ENCODE peak calls at places on chromosomes 12 and 14, in four cellular contexts. F, H, Y and K are unnamed samples.

GRCh38 chr12:112198120-112198733 is 72.9 kb downstream of the TRAFD1 start:
- DNase-seq in Y (peak; percentile 85), F (peak; percentile 70), H (peak; percentile 19), K (peak; percentile 78)

GRCh38 chr14:65471038-65471878 is 58.7 kb downstream of the FUT8 start:
- DNase-seq in F (no peak), H (no peak), Y (peak; percentile 28), K (no peak)

GRCh38 chr14:38405851-38406630 is 150.1 kb upstream of the CLEC14A start:
- DNase-seq in H (peak; percentile 53), Y (peak; percentile 60), F (peak; percentile 60), K (no peak)

GRCh38 chr12:119988788-119989618 is at the start of gene BICDL1:
- DNase-seq in F (peak; percentile 67), Y (peak; percentile 99), H (peak; percentile 11), K (peak; percentile 97)

GRCh38 chr12:56411781-56412639 is 37.2 kb downstream of the TIMELESS start:
- DNase-seq in H (no peak), F (no peak), Y (no peak), K (no peak)

GRCh38 chr14:59101441-59101840 is 87.0 kb upstream of the DAAM1 start:
- DNase-seq in Y (no peak), H (peak; percentile 96), F (no peak), K (no peak)

GRCh38 chr14:59303216-59303615 is 114.7 kb downstream of the DAAM1 start:
- DNase-seq in F (peak; percentile 69), H (peak; percentile 72), Y (no peak), K (no peak)

GRCh38 chr12:117686911-117687377 is 281.8 kb downstream of the KSR2 start:
- DNase-seq in Y (no peak), H (peak; percentile 87), F (peak; percentile 91), K (peak; percentile 36)

GRCh38 chr14:105395538-105395854 is 2.8 kb upstream of the TEX22 start:
- DNase-seq in H (no peak), F (no peak), Y (no peak), K (no peak)

GRCh38 chr14:104184911-104185499 is 46.6 kb downstream of the KIF26A start:
- DNase-seq in Y (no peak), F (no peak), H (no peak), K (peak; percentile 52)

GRCh38 chr14:72611956-72612500 is 281.9 kb downstream of the DPF3 start:
- DNase-seq in F (no peak), Y (no peak), H (no peak), K (no peak)
- H4K20me1 ChIP-seq in F (no peaks in the 10 kb centered on the region), Y (no peaks in the 10 kb centered on the region), H (no peaks in the 10 kb centered on the region), K (no peaks in the 10 kb centered on the region)

GRCh38 chr14:24092110-24092959 is 1.8 kb upstream of the PCK2 start:
- DNase-seq in H (no peak), F (peak; percentile 20), Y (no peak), K (peak; percentile 38)
- H3K4me2 ChIP-seq in H (no peak overlapping the region), F (no peak overlapping the region), Y (no peak overlapping the region), K (no peak overlapping the region)

GRCh38 chr12:59151243-59151642 is 230.9 kb upstream of the LRIG3 start:
- DNase-seq in F (peak; percentile 56), Y (no peak), H (peak; percentile 62), K (no peak)
- H4K20me1 ChIP-seq in F (no peaks in the 10 kb centered on the region), Y (no peaks in the 10 kb centered on the region), H (no peaks in the 10 kb centered on the region), K (no peaks in the 10 kb centered on the region)

GRCh38 chr12:29738416-29738815 is 45.3 kb downstream of the TMTC1 start:
- DNase-seq in F (peak; percentile 17), Y (no peak), H (no peak), K (no peak)
- H3K4me2 ChIP-seq in F (peak overlapping the region; percentile 38), Y (no peak overlapping the region), H (no peak overlapping the region), K (no peak overlapping the region)

GRCh38 chr12:47311011-47311410 is 231.3 kb upstream of the AMIGO2 start:
- DNase-seq in F (no peak), H (no peak), Y (no peak), K (no peak)

GRCh38 chr12:47308672-47309071 is 228.9 kb upstream of the AMIGO2 start:
- DNase-seq in Y (no peak), F (no peak), H (no peak), K (no peak)

GRCh38 chr12:47312794-47313426 is 233.2 kb upstream of the AMIGO2 start:
- DNase-seq in Y (no peak), H (no peak), F (no peak), K (peak; percentile 30)

GRCh38 chr12:47312147-47312546 is 232.4 kb upstream of the AMIGO2 start:
- DNase-seq in H (no peak), Y (no peak), F (no peak), K (no peak)

GRCh38 chr12:47311514-47311913 is 231.8 kb upstream of the AMIGO2 start:
- DNase-seq in Y (no peak), F (no peak), H (no peak), K (no peak)
- H4K20me1 ChIP-seq in Y (no peaks in the 10 kb centered on the region), F (no peaks in the 10 kb centered on the region), H (no peaks in the 10 kb centered on the region), K (no peaks in the 10 kb centered on the region)